ENCODE peak calls at places on chromosomes 6 and 20, in seven cellular contexts. S is CD8-positive, alpha-beta T cell; G is kidney; P is GM06990; J is prostate gland; B is endodermal cell; E is CD8-positive, alpha-beta memory T cell. R is an unnamed sample.

GRCh38 chr6:17714879-17715860 is 8.4 kb upstream of the NUP153 start:
- DNase-seq in G (no peak), S (no peak), B (peak; percentile 45), J (no peak), P (peak; percentile 13), E (no peak), R (no peak)

GRCh38 chr6:146670161-146670560 is 71.4 kb downstream of the ADGB start:
- DNase-seq in G (no peak), E (no peak), J (no peak), B (no peak), P (no peak), S (no peak), R (no peak)

GRCh38 chr6:15299430-15300131 is 53.7 kb downstream of the JARID2 start:
- DNase-seq in P (peak; percentile 80), B (no peak), S (peak; percentile 8), G (no peak), J (no peak), E (peak; percentile 16), R (no peak)

GRCh38 chr20:33081411-33082154 is 2.1 kb downstream of the BPIFB4 start:
- DNase-seq in E (no peak), S (no peak), P (no peak), B (no peak), G (peak; percentile 29), J (no peak), R (no peak)

GRCh38 chr20:25227317-25227831 is 20.5 kb upstream of the PYGB start:
- DNase-seq in S (no peak), J (no peak), P (no peak), G (no peak), E (no peak), B (no peak), R (no peak)

GRCh38 chr6:133352046-133352445 is 110.9 kb downstream of the EYA4 start:
- DNase-seq in E (no peak), S (no peak), J (no peak), P (no peak), G (no peak), B (no peak), R (no peak)

GRCh38 chr6:72636215-72636614 is 14.4 kb downstream of the KCNQ5 start:
- DNase-seq in S (no peak), B (no peak), J (no peak), P (no peak), E (no peak), G (no peak), R (no peak)

GRCh38 chr6:56724455-56724854 is 81.8 kb upstream of the DST start:
- DNase-seq in E (no peak), G (no peak), P (no peak), S (no peak), J (no peak), B (no peak), R (no peak)

GRCh38 chr20:47167846-47168245 is 188.7 kb downstream of the ZMYND8 start:
- DNase-seq in E (no peak), J (no peak), P (no peak), B (no peak), G (no peak), S (no peak), R (no peak)

GRCh38 chr6:40082278-40083043 is 148.2 kb upstream of the MOCS1 start:
- DNase-seq in P (no peak), B (no peak), E (no peak), G (no peak), S (no peak), J (no peak), R (no peak)

DNA sequence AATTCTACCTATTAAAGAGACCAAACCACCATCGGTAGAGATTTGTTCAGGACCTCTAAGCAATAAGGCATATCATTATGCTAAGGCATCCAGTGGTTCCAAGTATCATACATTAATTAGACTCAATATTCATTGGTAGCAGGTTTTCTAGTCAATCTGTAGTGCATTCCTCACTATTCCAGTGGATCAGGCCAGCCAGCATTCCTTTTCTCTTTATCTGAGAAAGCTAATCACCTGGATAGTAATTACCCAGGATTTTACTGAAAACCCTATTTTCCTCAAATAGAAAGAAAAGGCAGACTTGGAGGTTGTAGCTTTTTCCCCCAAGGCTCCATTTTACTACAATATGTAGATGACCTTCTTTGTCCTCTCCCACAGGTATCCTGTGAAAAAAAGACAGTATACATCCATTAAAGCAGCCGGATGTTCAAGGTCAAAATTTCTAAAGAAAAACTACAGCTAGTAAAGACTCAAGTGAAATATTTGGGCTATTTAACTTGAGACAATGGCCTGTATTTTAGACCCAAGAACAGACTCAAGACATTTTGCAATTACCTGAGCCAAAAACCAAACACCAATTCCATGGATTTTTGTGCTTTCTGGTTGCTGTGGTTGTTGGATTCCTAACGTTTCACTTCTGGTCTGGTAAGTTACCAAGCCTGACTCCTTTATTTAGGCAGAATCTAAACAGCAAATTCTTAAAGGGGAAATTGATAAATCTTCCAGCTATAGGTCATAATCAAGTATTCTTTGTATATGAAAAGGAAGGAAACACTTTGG is 149.1 kb upstream of the MOCS1 start:
- DNase-seq in G (no peak), J (no peak), B (no peak), P (no peak), E (no peak), S (no peak), R (no peak)
- H3K4me3 ChIP-seq in G (no peak overlapping the region), J (no peak overlapping the region), B (peak overlapping the region; percentile 12), P (no peak overlapping the region), E (no peak overlapping the region), S (no peak overlapping the region), R (no peak overlapping the region)

DNA sequence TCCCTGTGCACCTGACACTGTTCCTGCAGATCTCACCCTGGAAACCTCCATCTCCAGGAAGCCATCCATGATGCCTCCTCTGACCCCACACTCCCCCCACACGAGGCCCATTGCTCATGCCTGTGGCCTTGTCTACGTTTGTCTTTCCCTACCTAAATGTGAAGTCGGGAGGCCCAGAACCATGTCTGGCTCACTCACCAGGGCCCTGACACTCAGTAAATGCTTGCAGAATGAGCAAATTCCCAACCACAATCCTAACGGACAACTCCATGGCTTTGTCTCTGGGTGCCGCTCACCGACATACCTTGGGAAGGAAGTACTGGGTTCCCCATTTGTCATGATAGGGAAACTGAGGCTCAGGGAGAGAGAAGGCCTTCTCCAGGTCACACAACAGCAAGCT is 7.3 kb downstream of the PEDS1 start:
- DNase-seq in E (no peak), B (no peak), P (no peak), J (no peak), S (no peak), G (no peak), R (no peak)
- H3K4me3 ChIP-seq in E (peak overlapping the region; percentile 60), B (no peak overlapping the region), P (peak overlapping the region; percentile 14), J (no peak overlapping the region), S (peak overlapping the region; percentile 34), G (no peak overlapping the region), R (no peak overlapping the region)

DNA sequence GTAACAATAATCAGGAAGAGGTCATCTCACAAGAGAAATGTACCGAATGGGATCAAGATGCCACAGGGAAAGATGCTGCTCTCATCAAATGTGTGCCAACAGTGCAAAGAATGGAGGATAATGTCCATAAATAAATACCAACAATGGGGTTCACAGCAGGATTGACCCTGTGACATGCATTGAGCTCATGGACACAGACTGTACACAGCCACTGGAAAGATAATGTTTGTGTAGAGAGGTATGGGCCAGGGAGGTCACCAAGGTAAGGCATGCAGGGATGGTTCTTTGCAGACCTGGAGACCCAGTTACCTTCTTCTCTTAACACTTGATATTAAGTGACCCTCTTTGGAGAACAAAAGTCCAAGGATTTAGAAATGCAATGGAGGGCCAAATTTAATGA is 1.5 kb downstream of the AGPAT1 start:
- DNase-seq in S (no peak), E (no peak), G (no peak), J (no peak), B (no peak), P (no peak), R (no peak)
- H3K4me3 ChIP-seq in S (no peak overlapping the region), E (no peak overlapping the region), G (peak overlapping the region; percentile 94), J (no peak overlapping the region), B (peak overlapping the region; percentile 97), P (no peak overlapping the region), R (no peak overlapping the region)

DNA sequence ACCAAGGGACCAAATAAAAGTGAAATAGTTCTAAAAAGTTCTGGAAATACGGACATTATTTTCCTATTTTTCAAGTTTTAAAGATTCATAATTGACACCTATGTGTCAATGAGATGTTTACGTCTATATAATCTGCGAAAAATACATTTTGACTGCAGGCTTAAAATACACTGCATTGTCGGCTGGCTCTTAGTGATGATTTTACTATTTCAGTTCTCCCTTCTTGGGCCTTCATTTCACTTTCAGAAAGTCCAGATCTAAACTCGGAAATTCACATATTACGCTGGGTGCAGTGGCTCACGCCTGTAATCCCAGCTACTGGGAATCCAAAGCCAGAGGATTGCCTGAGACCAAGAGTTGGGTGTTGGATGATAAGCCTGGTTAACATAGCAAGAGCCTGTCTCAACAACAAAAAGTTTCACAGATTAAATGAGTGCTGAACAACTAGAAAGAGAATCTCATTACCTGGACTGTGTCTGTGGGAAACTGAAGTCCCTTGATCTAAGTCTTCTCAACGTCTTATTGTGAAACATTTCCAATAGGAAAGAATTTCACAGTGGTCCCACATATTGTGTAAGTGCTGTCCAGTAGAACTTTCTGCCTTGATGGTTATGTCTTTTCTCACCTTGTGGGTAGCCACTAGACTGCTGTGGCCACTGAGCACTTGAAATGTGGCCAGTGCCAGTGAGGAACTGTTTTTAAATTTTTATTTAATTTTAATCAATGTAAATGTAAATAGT is 1.8 kb downstream of the GINM1 start:
- DNase-seq in E (no peak), B (no peak), P (no peak), G (no peak), J (no peak), S (no peak), R (no peak)
- H3K4me3 ChIP-seq in E (no peak overlapping the region), B (peak overlapping the region; percentile 90), P (peak overlapping the region; percentile 98), G (peak overlapping the region; percentile 83), J (no peak overlapping the region), S (no peak overlapping the region), R (no peak overlapping the region)

GRCh38 chr6:29749668-29750067 is 26.4 kb downstream of the HLA-F start:
- DNase-seq in G (no peak), B (no peak), E (no peak), P (no peak), S (no peak), J (no peak), R (no peak)
- H3K4me3 ChIP-seq in G (peak overlapping the region; percentile 87), B (peak overlapping the region; percentile 76), E (peak overlapping the region; percentile 89), P (no peak overlapping the region), S (peak overlapping the region; percentile 90), J (no peak overlapping the region), R (peak overlapping the region; percentile 89)

DNA sequence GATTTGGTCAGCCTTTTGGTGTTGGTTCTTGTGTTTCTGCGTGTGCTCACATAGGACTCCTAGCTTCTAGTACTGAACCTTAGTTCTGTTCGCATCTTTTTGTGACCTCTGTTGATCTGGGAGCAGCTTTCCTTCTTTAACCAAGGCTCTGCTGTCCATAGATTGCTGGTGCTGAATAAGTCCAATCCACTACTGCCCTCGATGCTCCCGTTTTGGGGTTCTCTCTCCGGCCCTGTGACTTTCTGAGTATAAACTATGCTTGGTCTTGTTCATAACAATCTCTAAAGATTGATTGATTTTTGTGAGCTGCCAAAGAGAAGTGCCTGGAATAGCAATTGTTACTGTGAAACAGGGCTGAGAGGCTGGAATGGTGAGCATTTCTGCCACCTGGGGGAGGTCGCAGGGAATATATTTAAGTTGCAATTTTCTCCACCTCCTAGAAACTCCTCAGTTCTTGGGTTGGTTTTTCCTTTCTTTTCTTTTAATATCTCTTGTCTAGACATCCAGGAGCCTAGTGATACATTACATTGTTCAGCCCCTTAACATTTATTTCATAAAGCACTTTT is 422.9 kb upstream of the CHD6 start:
- DNase-seq in J (no peak), P (no peak), S (no peak), G (no peak), E (no peak), B (peak; percentile 56), R (no peak)
- H3K4me3 ChIP-seq in J (no peak overlapping the region), P (no peak overlapping the region), S (no peak overlapping the region), G (no peak overlapping the region), E (no peak overlapping the region), B (no peak overlapping the region), R (no peak overlapping the region)

GRCh38 chr6:142844065-142844755 is 100.8 kb downstream of the HIVEP2 start:
- DNase-seq in B (no peak), S (no peak), G (no peak), P (no peak), E (no peak), J (no peak), R (no peak)
- H3K4me3 ChIP-seq in B (no peak overlapping the region), S (peak overlapping the region; percentile 43), G (no peak overlapping the region), P (peak overlapping the region; percentile 27), E (peak overlapping the region; percentile 60), J (no peak overlapping the region), R (peak overlapping the region; percentile 0)

R was measured in thoracic aorta.